ENCODE peak calls at places on chromosomes 4 and X, in five cellular contexts. Q is activated CD4-positive, alpha-beta T cell treated with anti-CD3 and anti-CD28 coated beads, Interleukin-2, amount 50 U/mL, for 24 hours; Y is H4; E is stimulated activated CD4-positive, alpha-beta T cell treated with anti-CD3 and anti-CD28 coated beads, Interleukin-15, amount 100 ng/mL, for 24 hours; L is NCI-H1694. O is an unnamed sample.

GRCh38 chrX:143570747-143571146 is 53.5 kb upstream of the SPANXN3 start:
- DNase-seq in Y (no peak), L (no peak), Q (no peak), E (no peak), O (no peak)

GRCh38 chr4:108068422-108068821 is 78.7 kb downstream of the HADH start:
- DNase-seq in E (no peak), Q (no peak), Y (no peak), L (no peak), O (no peak)

GRCh38 chr4:48752726-48753125 is 27.4 kb downstream of the FRYL start:
- DNase-seq in E (no peak), Q (no peak), Y (no peak), L (no peak), O (no peak)

GRCh38 chr4:129455462-129455861 is 359.5 kb downstream of the C4orf33 start:
- DNase-seq in Y (no peak), E (no peak), L (peak), Q (no peak), O (no peak)

GRCh38 chr4:73836373-73837269 is at the start of gene CXCL6:
- DNase-seq in L (no peak), Y (no peak), Q (no peak), E (no peak), O (peak)

GRCh38 chr4:38157592-38157991 is 197.4 kb downstream of the PTTG2 start:
- DNase-seq in L (no peak), E (no peak), Q (no peak), Y (no peak), O (no peak)

GRCh38 chr4:151049430-151049884 is 34.4 kb upstream of the LRBA start:
- DNase-seq in Q (no peak), Y (no peak), E (no peak), L (no peak), O (no peak)

GRCh38 chr4:17276821-17277220 is 235.1 kb downstream of the QDPR start:
- DNase-seq in Y (peak), Q (no peak), L (no peak), E (no peak), O (peak)

GRCh38 chr4:46123872-46124755 is at the start of gene GABRG1:
- DNase-seq in L (no peak), Q (no peak), E (no peak), Y (peak), O (no peak)

GRCh38 chrX:39439910-39440733 is 638.9 kb downstream of the MID1IP1 start:
- DNase-seq in L (no peak), E (no peak), Q (no peak), Y (no peak), O (no peak)

GRCh38 chr4:52103314-52103713 is 52.2 kb downstream of the SPATA18 start:
- DNase-seq in L (peak), Q (no peak), E (no peak), Y (no peak), O (no peak)

GRCh38 chrX:19563746-19564145 is 48.4 kb upstream of the MAP3K15 start:
- DNase-seq in L (no peak), E (no peak), Y (no peak), Q (no peak), O (no peak)

GRCh38 chrX:119693032-119693995 is at the start of gene SEPTIN6:
- DNase-seq in E (peak), Q (peak), L (peak), Y (peak), O (peak)

O was measured in upper lobe of left lung.